ENCODE peak calls at places on chromosomes 12 and 14, in six cellular contexts. D is neuronal stem cell, E is mesenchymal stem cell, H is fibroblast of lung, W is neural progenitor cell, C is K562. B is an unnamed sample.

GRCh38 chr14:72657214-72657921 is 236.5 kb downstream of the DPF3 start:
- DNase-seq in D (no peak), E (no peak), H (no peak), W (no peak), C (no peak), B (no peak)

GRCh38 chr14:65255583-65256443 is 153.5 kb upstream of the MAX start:
- DNase-seq in D (no peak), E (peak), H (no peak), W (peak), C (no peak), B (peak)

GRCh38 chr12:114998118-114998771 is 314.3 kb upstream of the TBX3 start:
- DNase-seq in D (no peak), E (no peak), H (no peak), W (no peak), C (no peak), B (no peak)

GRCh38 chr12:93751864-93752610 is 74.9 kb downstream of the CRADD start:
- DNase-seq in D (no peak), E (peak), H (peak), W (no peak), C (no peak), B (no peak)

GRCh38 chr14:63901434-63902085 is 48.8 kb downstream of the SYNE2 start:
- DNase-seq in D (no peak), E (peak), H (peak), W (no peak), C (no peak), B (peak)

GRCh38 chr14:92507174-92507768 is 6.3 kb upstream of the RIN3 start:
- DNase-seq in D (no peak), E (no peak), H (no peak), W (no peak), C (no peak), B (peak)

GRCh38 chr12:64585085-64585484 is 25.2 kb upstream of the RASSF3 start:
- DNase-seq in D (no peak), E (no peak), H (no peak), W (no peak), C (no peak), B (no peak)

GRCh38 chr12:53427905-53428594 is 4.4 kb downstream of the AMHR2 start:
- DNase-seq in D (no peak), E (peak), H (peak), W (no peak), C (no peak), B (peak)

GRCh38 chr12:56358836-56359532 is 923 bp downstream of the STAT2 start:
- DNase-seq in D (no peak), E (peak), H (peak), W (no peak), C (no peak), B (peak)

GRCh38 chr12:15629108-15629507 is 160.1 kb downstream of the EPS8 start:
- DNase-seq in D (peak), E (peak), H (peak), W (peak), C (no peak), B (peak)

GRCh38 chr12:103652808-103653207 is 65.7 kb downstream of the STAB2 start:
- DNase-seq in D (no peak), E (no peak), H (no peak), W (no peak), C (no peak), B (no peak)

GRCh38 chr12:128942960-128943477 is 89.7 kb downstream of the GLT1D1 start:
- DNase-seq in D (no peak), E (no peak), H (no peak), W (no peak), C (no peak), B (no peak)

GRCh38 chr14:94373708-94374107 is 14.7 kb downstream of the SERPINA1 start:
- DNase-seq in D (no peak), E (peak), H (peak), W (no peak), C (no peak), B (peak)

GRCh38 chr12:121949643-121950397 is 31.4 kb downstream of the CFAP251 start:
- DNase-seq in D (no peak), E (peak), H (peak), W (no peak), C (no peak), B (peak)

GRCh38 chr14:88791629-88792571 is 853 bp downstream of the EML5 start:
- DNase-seq in D (peak), E (no peak), H (peak), W (peak), C (peak), B (peak)

DNA sequence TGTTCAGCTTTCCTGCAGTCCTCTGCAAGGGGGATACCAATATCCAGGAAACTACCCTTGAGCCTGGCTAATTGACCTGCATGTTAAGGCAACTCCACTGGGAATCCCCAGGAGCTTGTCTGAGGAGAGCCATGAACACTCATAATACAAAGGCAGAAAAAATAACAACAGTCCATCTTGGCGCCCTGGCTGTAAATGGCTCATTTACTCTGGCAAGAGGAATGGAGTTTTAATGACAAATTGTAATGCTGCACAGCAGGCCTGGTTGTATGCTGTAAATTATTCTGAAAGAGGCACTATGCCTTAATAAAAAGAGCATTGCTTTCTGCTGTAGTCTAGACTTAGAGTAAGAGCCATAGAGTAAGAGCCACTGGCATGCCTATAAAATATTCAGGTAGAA is 58.3 kb downstream of the SLC8A3 start:
- DNase-seq in D (no peak), E (no peak), H (no peak), W (no peak), C (no peak), B (no peak)
- H3K4me3 ChIP-seq in D (no peak), E (no peak), H (no peak), W (no peak), C (no peak), B (no peak)

DNA sequence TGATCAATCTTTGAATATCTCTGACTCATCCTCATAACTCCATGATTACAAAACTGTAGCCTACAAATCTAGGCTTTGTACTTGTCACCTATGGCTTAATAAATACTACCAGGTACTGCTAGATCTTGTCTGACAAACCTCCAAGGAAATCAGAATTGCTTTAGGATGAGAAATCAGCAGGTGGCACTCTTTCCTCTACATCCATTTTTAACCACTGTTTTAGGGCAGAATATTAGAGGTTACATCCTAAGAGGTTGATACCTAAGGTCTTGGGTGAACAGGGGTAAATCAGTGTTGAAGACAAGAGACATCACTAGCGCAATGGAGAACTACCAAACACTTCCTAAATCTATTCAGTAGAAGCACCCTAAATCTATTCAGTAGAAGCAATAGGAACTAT is 63.1 kb upstream of the SOX5 start:
- DNase-seq in D (no peak), E (peak), H (no peak), W (no peak), C (no peak), B (no peak)
- H3K4me2 ChIP-seq in D (no peak), E (no peak), H (no peak), W (no peak), C (no peak), B (no peak)

DNA sequence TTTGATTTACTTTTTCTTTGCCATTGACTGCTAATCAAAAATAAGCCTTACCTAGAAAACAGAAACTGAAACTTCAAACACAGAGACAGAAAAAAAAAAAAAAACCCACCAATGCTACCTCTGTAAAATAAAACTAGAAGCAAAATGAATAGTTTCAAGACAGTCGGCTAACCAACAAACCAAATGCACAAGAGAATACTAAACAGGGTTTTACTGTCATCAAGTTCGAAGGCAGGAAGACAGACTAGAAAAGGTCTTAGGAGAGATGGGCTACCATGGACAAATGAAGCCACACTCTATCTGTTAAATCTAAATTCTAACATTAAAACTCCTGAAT is 59.5 kb downstream of the SEL1L start:
- DNase-seq in D (no peak), E (no peak), H (no peak), W (no peak), C (no peak), B (no peak)
- H3K4me3 ChIP-seq in D (no peak), E (no peak), H (no peak), W (no peak), C (no peak), B (no peak)

DNA sequence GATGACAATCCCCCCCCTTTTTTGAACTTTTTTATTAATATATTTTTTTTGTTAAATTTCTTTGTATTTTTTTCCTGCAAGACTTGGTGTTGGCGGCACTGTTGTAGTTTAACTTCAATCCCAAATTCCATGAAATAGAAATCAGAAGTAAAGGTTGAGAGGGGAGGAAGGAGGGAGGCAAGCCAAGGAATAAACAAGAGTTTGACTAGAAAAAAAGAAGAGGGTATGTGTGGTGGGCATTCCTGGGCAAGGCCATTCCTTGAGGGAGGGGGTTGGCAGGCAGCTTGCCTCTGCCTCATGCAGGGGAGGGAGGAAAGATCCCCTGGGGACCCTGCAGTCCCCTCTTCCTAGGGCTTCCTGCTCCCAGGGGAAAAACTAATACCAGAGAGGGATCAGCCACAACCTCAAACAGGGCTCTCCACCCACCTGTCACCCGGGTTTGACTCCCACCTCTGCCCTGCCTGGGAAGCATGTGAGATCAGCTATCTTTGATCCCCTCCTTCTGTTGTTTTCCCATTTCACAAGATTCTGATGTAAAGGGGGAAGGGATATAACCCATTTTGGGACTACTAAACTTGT is 519 bp upstream of the AP1G2 start:
- DNase-seq in D (no peak), E (no peak), H (no peak), W (no peak), C (no peak), B (no peak)
- H3K4me2 ChIP-seq in D (no peak), E (no peak), H (peak), W (peak), C (peak), B (peak)

GRCh38 chr14:68482772-68483395 is 310.0 kb downstream of the ZFP36L1 start:
- DNase-seq in D (no peak), E (peak), H (no peak), W (no peak), C (no peak), B (no peak)
- H3K4me3 ChIP-seq in D (no peak), E (no peak), H (no peak), W (no peak), C (no peak), B (no peak)

GRCh38 chr14:75434557-75435248 is 6.9 kb downstream of the JDP2 start:
- DNase-seq in D (no peak), E (peak), H (no peak), W (no peak), C (no peak), B (no peak)
- H3K4me2 ChIP-seq in D (no peak), E (no peak), H (no peak), W (no peak), C (no peak), B (no peak)

GRCh38 chr12:124623344-124623885 is 56.0 kb upstream of the NCOR2 start:
- DNase-seq in D (no peak), E (no peak), H (no peak), W (no peak), C (no peak), B (no peak)
- H3K4me3 ChIP-seq in D (no peak), E (no peak), H (no peak), W (no peak), C (no peak), B (no peak)

DNA sequence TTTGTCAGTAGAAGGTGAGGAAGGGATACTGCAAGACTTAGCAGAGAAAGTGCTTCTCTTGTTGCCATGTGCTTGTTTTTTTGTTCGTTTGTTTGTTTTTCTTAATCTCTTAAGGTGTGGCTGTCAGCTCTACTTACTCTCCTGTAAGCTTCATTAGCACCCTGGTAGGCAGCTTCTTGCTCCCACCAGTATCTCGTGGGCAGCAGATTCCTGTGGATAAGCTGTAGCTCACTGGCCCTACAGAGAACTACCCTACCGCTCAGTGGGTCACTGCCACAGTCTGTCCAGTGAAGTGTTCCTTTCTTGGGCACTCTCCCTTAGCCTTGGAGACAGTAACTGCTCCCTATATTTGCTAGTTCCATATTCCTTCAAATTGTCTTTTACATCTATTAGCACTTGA is 30.1 kb downstream of the VRK1 start:
- DNase-seq in D (no peak), E (no peak), H (peak), W (peak), C (no peak), B (no peak)
- H3K4me2 ChIP-seq in D (no peak), E (no peak), H (no peak), W (peak), C (peak), B (no peak)

GRCh38 chr12:92338102-92338501 is 192.5 kb upstream of the BTG1 start:
- DNase-seq in D (no peak), E (no peak), H (no peak), W (no peak), C (no peak), B (no peak)

GRCh38 chr12:92337128-92337527 is 191.5 kb upstream of the BTG1 start:
- DNase-seq in D (no peak), E (peak), H (peak), W (no peak), C (no peak), B (no peak)

GRCh38 chr12:92331383-92331782 is 185.7 kb upstream of the BTG1 start:
- DNase-seq in D (no peak), E (no peak), H (no peak), W (peak), C (no peak), B (no peak)

GRCh38 chr12:92332552-92332951 is 186.9 kb upstream of the BTG1 start:
- DNase-seq in D (no peak), E (no peak), H (no peak), W (no peak), C (no peak), B (no peak)

GRCh38 chr12:92334552-92334951 is 188.9 kb upstream of the BTG1 start:
- DNase-seq in D (no peak), E (no peak), H (no peak), W (no peak), C (no peak), B (peak)
- H3K4me3 ChIP-seq in D (no peak), E (no peak), H (no peak), W (no peak), C (no peak), B (no peak)

GRCh38 chr14:87152701-87153100 is 840.3 kb downstream of the GALC start:
- DNase-seq in D (no peak), E (no peak), H (no peak), W (peak), C (no peak), B (no peak)
- H3K4me2 ChIP-seq in D (no peak), E (no peak), H (no peak), W (no peak), C (no peak), B (no peak)

B was measured in mammary epithelial cell.